ENCODE peak calls at places on chromosome 1, in nine cellular contexts. X, Q, Y, N, K, H, P, W and C are unnamed samples.

GRCh38 chr1:99867682-99868081 is 17.5 kb downstream of the AGL start:
- DNase-seq in X (no peak), Q (no peak), Y (no peak), W (no peak), N (no peak), K (no peak), H (no peak), P (no peak), C (no peak)

GRCh38 chr1:5995871-5996630 is 3.8 kb upstream of the NPHP4 start:
- DNase-seq in X (no peak), K (no peak), Y (no peak), W (no peak), P (no peak), H (no peak), N (no peak), Q (no peak), C (no peak)

GRCh38 chr1:23525558-23526174 is 5.4 kb downstream of the E2F2 start:
- DNase-seq in X (peak), H (no peak), W (no peak), Y (no peak), P (no peak), K (no peak), Q (no peak), N (no peak), C (no peak)

GRCh38 chr1:187999973-188000372 is 1171.2 kb downstream of the PLA2G4A start:
- DNase-seq in P (no peak), Y (no peak), X (no peak), H (no peak), K (no peak), W (no peak), Q (no peak), N (no peak), C (no peak)

GRCh38 chr1:36880155-36881070 is 153.9 kb downstream of the GRIK3 start:
- DNase-seq in N (no peak), P (no peak), H (no peak), Q (no peak), Y (no peak), K (peak), W (no peak), X (no peak), C (no peak)

GRCh38 chr1:53754484-53755312 is 15.7 kb upstream of the GLIS1 start:
- DNase-seq in Y (no peak), N (peak), K (peak), Q (peak), W (peak), H (peak), P (peak), X (peak), C (no peak)

GRCh38 chr1:246302671-246303317 is 204.3 kb downstream of the SMYD3 start:
- DNase-seq in P (no peak), W (no peak), K (no peak), H (no peak), Q (no peak), X (no peak), N (no peak), Y (no peak), C (no peak)

GRCh38 chr1:44240802-44241671 is 27.8 kb downstream of the DMAP1 start:
- DNase-seq in H (no peak), X (no peak), P (no peak), Q (no peak), K (no peak), Y (no peak), W (no peak), N (no peak), C (no peak)

GRCh38 chr1:175597969-175598765 is 145.2 kb downstream of the TNR start:
- DNase-seq in Y (no peak), X (no peak), K (no peak), Q (no peak), N (no peak), H (peak), P (no peak), W (no peak), C (no peak)

GRCh38 chr1:30857062-30857461 is 51.5 kb downstream of the SDC3 start:
- DNase-seq in X (no peak), Q (no peak), P (no peak), Y (no peak), N (no peak), K (no peak), W (no peak), H (no peak), C (no peak)